ENCODE peak calls at places on chromosome 22, in eight cellular contexts. B is heart right ventricle, F is tibial nerve, I is aorta, K is lower lobe of right lung, E is A549, P is endodermal cell, S is fibroblast of lung. Q is an unnamed sample. For H3K4me1, the result is how much of the 10 kb centered on the place peaks cover.

GRCh38 chr22:46010177-46010867 is 33.4 kb upstream of the WNT7B start:
- DNase-seq in B (no peak), F (no peak), I (no peak), K (peak), E (no peak), P (no peak), S (peak), Q (peak)

GRCh38 chr22:26322179-26322905 is 106.7 kb upstream of the ASPHD2 start:
- DNase-seq in B (no peak), F (no peak), I (no peak), K (no peak), E (no peak), P (no peak), S (peak), Q (no peak)

GRCh38 chr22:48511781-48512327 is 1315.8 kb downstream of the BRD1 start:
- DNase-seq in B (no peak), F (no peak), I (no peak), K (no peak), E (no peak), P (no peak), S (no peak), Q (no peak)

GRCh38 chr22:45208993-45209838 is 31.5 kb downstream of the KIAA0930 start:
- DNase-seq in B (peak), F (no peak), I (peak), K (no peak), E (no peak), P (peak), S (peak), Q (peak)

GRCh38 chr22:46054091-46054877 is 77.3 kb upstream of the WNT7B start:
- DNase-seq in B (peak), F (peak), I (peak), K (peak), E (no peak), P (peak), S (peak), Q (peak)

GRCh38 chr22:38570841-38571364 is 920 bp upstream of the DMC1 start:
- DNase-seq in B (peak), F (no peak), I (no peak), K (peak), E (peak), P (peak), S (peak), Q (peak)

GRCh38 chr22:47051435-47052175 is 289.2 kb downstream of the TBC1D22A start:
- DNase-seq in B (peak), F (no peak), I (peak), K (peak), E (no peak), P (no peak), S (no peak), Q (no peak)

GRCh38 chr22:35688913-35689675 is 28.6 kb upstream of the APOL5 start:
- DNase-seq in B (no peak), F (no peak), I (no peak), K (no peak), E (no peak), P (no peak), S (peak), Q (no peak)

GRCh38 chr22:38872831-38873248 is 824 bp upstream of the CBX6 start:
- DNase-seq in B (peak), F (no peak), I (peak), K (peak), E (peak), P (peak), S (peak), Q (peak)

GRCh38 chr22:37631448-37632173 is 7.9 kb upstream of the SH3BP1 start:
- DNase-seq in B (no peak), F (no peak), I (no peak), K (no peak), E (no peak), P (no peak), S (no peak), Q (no peak)

GRCh38 chr22:32781695-32782094 is 19.8 kb upstream of the TIMP3 start:
- DNase-seq in B (no peak), F (no peak), I (no peak), K (no peak), E (no peak), P (no peak), S (no peak), Q (no peak)

GRCh38 chr22:19064354-19065054 is 57.7 kb downstream of the DGCR2 start:
- DNase-seq in B (no peak), F (no peak), I (no peak), K (peak), E (no peak), P (no peak), S (no peak), Q (no peak)

DNA sequence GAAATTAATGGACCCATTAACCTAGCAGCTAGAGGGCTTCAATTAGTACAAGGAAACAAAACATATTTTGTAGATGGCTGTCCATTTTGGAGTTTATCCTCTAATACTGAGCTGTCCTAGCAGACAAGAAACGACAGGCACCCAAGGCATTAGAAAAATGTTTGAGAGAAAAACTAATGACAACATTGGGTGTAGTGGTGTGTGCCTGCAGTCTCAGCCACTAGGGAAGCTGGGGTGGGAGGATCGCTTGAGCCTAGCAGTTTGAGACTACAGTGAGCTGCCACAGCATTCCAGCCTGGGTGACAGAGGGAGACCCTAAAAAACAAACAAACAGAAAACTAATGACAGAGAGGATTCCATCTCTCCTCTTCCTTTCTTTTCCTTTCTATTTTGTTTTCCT is 1.5 kb downstream of the A4GALT start:
- DNase-seq in B (no peak), F (no peak), I (no peak), K (no peak), E (no peak), P (peak), S (no peak), Q (no peak)
- H3K4me3 ChIP-seq in B (peak), F (peak), I (peak), K (peak), E (no peak), P (peak), S (peak), Q (peak)

GRCh38 chr22:40377931-40378330 is 7.5 kb downstream of the SGSM3 start:
- DNase-seq in B (no peak), F (no peak), I (no peak), K (no peak), E (no peak), P (no peak), S (no peak), Q (no peak)
- H3K4me1 ChIP-seq in B (under half), F (under half), I (under half), K (under half), E (under half), P (under half), S (under half), Q (under half)

GRCh38 chr22:21929253-21929652 is 23.4 kb downstream of the PPM1F start:
- DNase-seq in B (no peak), F (no peak), I (no peak), K (no peak), E (no peak), P (peak), S (no peak), Q (no peak)

GRCh38 chr22:21933413-21933812 is 19.2 kb downstream of the PPM1F start:
- DNase-seq in B (no peak), F (no peak), I (no peak), K (no peak), E (no peak), P (no peak), S (no peak), Q (no peak)

GRCh38 chr22:21932347-21932746 is 20.3 kb downstream of the PPM1F start:
- DNase-seq in B (no peak), F (no peak), I (no peak), K (no peak), E (no peak), P (no peak), S (no peak), Q (no peak)

GRCh38 chr22:21933899-21934298 is 18.7 kb downstream of the PPM1F start:
- DNase-seq in B (no peak), F (no peak), I (no peak), K (no peak), E (no peak), P (no peak), S (no peak), Q (no peak)

GRCh38 chr22:21931056-21931455 is 21.6 kb downstream of the PPM1F start:
- DNase-seq in B (no peak), F (no peak), I (no peak), K (no peak), E (no peak), P (no peak), S (no peak), Q (peak)
- H3K4me3 ChIP-seq in B (no peak), F (no peak), I (no peak), K (no peak), E (no peak), P (no peak), S (no peak), Q (no peak)

DNA sequence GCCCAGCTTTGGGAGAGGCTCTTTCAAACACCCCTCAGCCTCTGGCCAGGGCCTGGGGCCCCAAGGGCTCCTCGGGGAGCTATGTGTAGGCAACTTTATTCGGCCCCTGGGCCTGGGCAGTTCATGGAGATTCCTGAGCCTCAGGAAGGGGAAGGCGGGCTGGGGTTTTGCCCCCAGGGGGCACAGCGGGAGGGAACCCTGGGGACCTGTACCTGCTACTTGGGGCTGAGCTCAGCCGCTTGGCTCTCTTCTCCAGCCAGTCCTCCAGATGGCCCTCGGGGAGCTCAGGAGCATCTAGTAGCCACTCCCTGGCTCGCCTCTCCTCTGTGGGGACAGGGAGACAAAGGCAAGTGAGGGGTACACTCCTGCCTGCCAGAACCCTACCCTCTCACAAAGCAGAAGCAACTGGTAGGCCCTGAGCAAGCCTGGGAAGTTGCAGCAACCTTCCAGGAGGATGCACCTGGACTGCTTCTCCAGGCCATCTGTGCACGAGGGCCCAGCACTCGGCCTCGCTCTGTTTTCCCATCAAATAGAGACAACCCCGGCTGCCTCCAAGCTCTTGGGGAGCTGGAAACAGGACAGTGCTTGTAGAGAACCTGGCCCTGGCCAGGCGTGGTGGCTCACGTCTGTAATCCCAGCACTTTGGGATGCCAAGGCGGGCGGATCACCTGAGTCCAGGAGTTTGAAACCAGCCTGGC is 18.5 kb downstream of the CABP7 start:
- DNase-seq in B (no peak), F (no peak), I (no peak), K (no peak), E (no peak), P (no peak), S (no peak), Q (no peak)
- H3K4me1 ChIP-seq in B (under half), F (under half), I (under half), K (under half), E (under half), P (under half), S (under half), Q (under half)

GRCh38 chr22:23013612-23014011 is 56.7 kb upstream of the GNAZ start:
- DNase-seq in B (no peak), F (no peak), I (no peak), K (no peak), E (no peak), P (no peak), S (no peak), Q (no peak)
- H3K4me3 ChIP-seq in B (no peak), F (no peak), I (no peak), K (no peak), E (no peak), P (no peak), S (no peak), Q (no peak)

GRCh38 chr22:42922374-42923177 is 65.5 kb upstream of the ARFGAP3 start:
- DNase-seq in B (no peak), F (no peak), I (peak), K (peak), E (no peak), P (no peak), S (no peak), Q (no peak)
- H3K4me1 ChIP-seq in B (half or more), F (under half), I (under half), K (half or more), E (half or more), P (under half), S (under half), Q (under half)

DNA sequence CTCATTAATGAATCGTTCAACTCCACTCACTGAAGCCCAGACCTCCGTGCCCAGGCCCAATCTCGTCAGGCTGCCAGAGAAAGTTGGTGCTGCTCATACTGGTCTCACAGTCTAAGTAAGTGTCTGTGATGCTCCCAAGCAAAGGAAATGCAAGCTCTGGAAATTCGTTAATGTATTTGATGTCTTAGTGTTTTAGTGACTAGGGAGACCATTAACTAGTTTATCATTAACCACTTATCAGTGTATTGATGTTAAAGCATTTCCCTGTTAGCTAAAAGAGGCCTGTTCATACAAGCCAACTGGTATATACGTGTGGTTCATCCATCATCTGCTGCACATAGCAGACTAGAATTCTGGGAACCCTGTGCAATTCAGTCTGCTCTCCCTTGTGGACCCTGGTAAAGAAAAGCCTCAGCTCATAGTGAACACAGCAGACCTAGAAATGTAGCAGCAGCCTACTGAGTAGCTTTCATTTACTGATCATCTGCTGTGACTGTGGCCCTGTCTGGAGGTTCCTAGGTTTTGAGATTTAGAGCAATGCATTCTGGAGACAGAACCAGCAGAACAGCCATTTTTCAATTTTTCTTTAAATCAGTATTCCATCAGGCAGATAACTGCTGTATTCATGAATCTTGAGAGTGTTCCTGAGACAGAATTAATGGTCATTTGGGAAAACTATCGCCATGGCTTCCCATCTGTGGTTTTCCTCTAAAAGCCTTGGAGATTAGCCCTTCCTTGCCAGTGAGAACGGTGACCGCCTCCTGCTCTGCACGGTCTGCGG is 15.7 kb upstream of the AIFM3 start:
- DNase-seq in B (no peak), F (no peak), I (no peak), K (no peak), E (no peak), P (no peak), S (no peak), Q (no peak)
- H3K4me3 ChIP-seq in B (no peak), F (no peak), I (no peak), K (no peak), E (no peak), P (no peak), S (no peak), Q (no peak)

GRCh38 chr22:31637938-31638618 is 23.9 kb downstream of the PISD start:
- DNase-seq in B (no peak), F (no peak), I (peak), K (peak), E (no peak), P (peak), S (no peak), Q (peak)
- H3K4me1 ChIP-seq in B (under half), F (under half), I (under half), K (under half), E (under half), P (under half), S (under half), Q (under half)